ENCODE peak calls at places on chromosomes 16 and 17, in six cellular contexts. X is kidney epithelial cell, P is PC-9, J is breast epithelium, V is D721Med, F is cardiac fibroblast. O is an unnamed sample.

GRCh38 chr16:29738514-29738913 is 7.3 kb downstream of the C16orf54 start:
- DNase-seq in X (no peak), P (peak; percentile 66), J (no peak), V (no peak), F (no peak), O (peak; percentile 70)

GRCh38 chr17:4849011-4849536 is 15.9 kb downstream of the MINK1 start:
- DNase-seq in X (no peak), P (peak; percentile 99), J (no peak), V (no peak), F (no peak), O (peak; percentile 14)

GRCh38 chr17:37506678-37507077 is 17.0 kb downstream of the DUSP14 start:
- DNase-seq in X (no peak), P (no peak), J (no peak), V (no peak), F (peak; percentile 32), O (no peak)

GRCh38 chr17:2374549-2375285 is 26.1 kb downstream of the MNT start:
- DNase-seq in X (no peak), P (no peak), J (no peak), V (no peak), F (no peak), O (no peak)

GRCh38 chr16:70770291-70770967 is 30.5 kb downstream of the VAC14 start:
- DNase-seq in X (no peak), P (no peak), J (no peak), V (no peak), F (no peak), O (no peak)

GRCh38 chr16:68149596-68149995 is 64.4 kb downstream of the NFATC3 start:
- DNase-seq in X (no peak), P (no peak), J (no peak), V (no peak), F (no peak), O (no peak)

GRCh38 chr17:63934391-63935112 is 2.4 kb upstream of the CD79B start:
- DNase-seq in X (no peak), P (no peak), J (no peak), V (no peak), F (no peak), O (no peak)

GRCh38 chr17:41581366-41582060 is 5.2 kb downstream of the KRT14 start:
- DNase-seq in X (no peak), P (no peak), J (no peak), V (no peak), F (no peak), O (no peak)

GRCh38 chr17:81294512-81295030 is 536 bp downstream of the SLC38A10 start:
- DNase-seq in X (no peak), P (no peak), J (no peak), V (no peak), F (no peak), O (no peak)

GRCh38 chr17:2433696-2434095 is 32.8 kb upstream of the MNT start:
- DNase-seq in X (no peak), P (no peak), J (no peak), V (no peak), F (peak; percentile 18), O (no peak)

GRCh38 chr17:47888293-47888692 is 7.7 kb upstream of the SP2 start:
- DNase-seq in X (no peak), P (no peak), J (no peak), V (no peak), F (no peak), O (no peak)

GRCh38 chr16:85422374-85423185 is 190.5 kb upstream of the GSE1 start:
- DNase-seq in X (no peak), P (peak; percentile 81), J (no peak), V (no peak), F (no peak), O (no peak)

GRCh38 chr17:43667506-43668438 is 6.0 kb upstream of the MEOX1 start:
- DNase-seq in X (no peak), P (peak; percentile 76), J (no peak), V (no peak), F (peak; percentile 52), O (no peak)

GRCh38 chr16:66175580-66175979 is 190.9 kb upstream of the CDH5 start:
- DNase-seq in X (no peak), P (no peak), J (no peak), V (no peak), F (no peak), O (no peak)

GRCh38 chr16:81831722-81832126 is 52.6 kb downstream of the PLCG2 start:
- DNase-seq in X (no peak), P (no peak), J (peak; percentile 36), V (no peak), F (no peak), O (peak; percentile 81)
- TF ChIP-seq CTCF in X (no peak), P (no peak), J (no peak), V (no peak), F (no peak), O (no peak)

GRCh38 chr17:75393523-75394331 is 11.8 kb downstream of the GRB2 start:
- DNase-seq in X (peak; percentile 93), P (peak; percentile 95), J (peak; percentile 97), V (peak; percentile 80), F (peak; percentile 98), O (peak; percentile 91)

GRCh38 chr17:75394332-75394918 is 11.1 kb downstream of the GRB2 start:
- DNase-seq in X (no peak), P (no peak), J (no peak), V (no peak), F (no peak), O (no peak)

GRCh38 chr17:75390982-75391381 is 14.5 kb downstream of the GRB2 start:
- DNase-seq in X (no peak), P (no peak), J (no peak), V (no peak), F (peak; percentile 60), O (no peak)

GRCh38 chr17:75396025-75396424 is 9.5 kb downstream of the GRB2 start:
- DNase-seq in X (no peak), P (no peak), J (no peak), V (no peak), F (no peak), O (no peak)

GRCh38 chr17:75392559-75392958 is 12.9 kb downstream of the GRB2 start:
- DNase-seq in X (no peak), P (no peak), J (no peak), V (no peak), F (no peak), O (no peak)
- TF ChIP-seq CTCF in X (no peak), P (no peak), J (no peak), V (no peak), F (no peak), O (no peak)

GRCh38 chr17:66200685-66201092 is 8.8 kb upstream of the CEP112 start:
- DNase-seq in X (peak; percentile 16), P (peak; percentile 42), J (no peak), V (no peak), F (peak; percentile 82), O (no peak)
- TF ChIP-seq CTCF in X (peak; percentile 77), P (peak; percentile 72), J (no peak), V (peak; percentile 80), F (peak; percentile 67), O (no peak)

GRCh38 chr17:76370261-76370993 is 14.0 kb upstream of the SPHK1 start:
- DNase-seq in X (peak; percentile 65), P (peak; percentile 66), J (no peak), V (no peak), F (peak; percentile 99), O (no peak)
- TF ChIP-seq CTCF in X (no peak), P (peak; percentile 59), J (peak; percentile 57), V (no peak), F (peak; percentile 48), O (no peak)

GRCh38 chr17:1000597-1001490 is 3.9 kb downstream of the TIMM22 start:
- DNase-seq in X (no peak), P (no peak), J (no peak), V (no peak), F (peak; percentile 61), O (no peak)
- TF ChIP-seq CTCF in X (no peak), P (no peak), J (no peak), V (no peak), F (no peak), O (no peak)

GRCh38 chr16:15509593-15510520 is 75.5 kb downstream of the BMERB1 start:
- DNase-seq in X (no peak), P (no peak), J (no peak), V (no peak), F (peak; percentile 21), O (no peak)
- TF ChIP-seq CTCF in X (no peak), P (no peak), J (no peak), V (peak; percentile 23), F (no peak), O (no peak)

O was measured in GM10248.